ENCODE peak calls at places on chromosomes 3 and 15, in eight cellular contexts. Q, C, J, U, E, V, N and T are unnamed samples.

GRCh38 chr3:48475188-48475587 is 28.7 kb downstream of the ATRIP start:
- DNase-seq in J (no peak), E (no peak), U (no peak), Q (no peak), N (no peak), C (no peak), V (no peak), T (no peak)

GRCh38 chr15:69497634-69498033 is 45.0 kb downstream of the RPLP1 start:
- DNase-seq in V (no peak), Q (no peak), C (no peak), N (no peak), U (no peak), E (no peak), J (no peak), T (no peak)

GRCh38 chr3:115146418-115147328 is at the start of gene ZBTB20:
- DNase-seq in Q (peak; percentile 79), N (peak; percentile 79), U (no peak), E (peak; percentile 88), V (peak; percentile 66), J (peak; percentile 77), C (peak; percentile 87), T (peak; percentile 35)

GRCh38 chr3:8992199-8992598 is 28.9 kb upstream of the RAD18 start:
- DNase-seq in Q (no peak), C (no peak), V (no peak), E (no peak), N (no peak), J (no peak), U (no peak), T (no peak)

GRCh38 chr3:25448750-25449684 is 21.0 kb downstream of the RARB start:
- DNase-seq in C (no peak), N (peak; percentile 65), Q (peak; percentile 71), U (no peak), E (peak; percentile 93), V (no peak), J (peak; percentile 43), T (no peak)

GRCh38 chr15:52117549-52117948 is 5.0 kb upstream of the BCL2L10 start:
- DNase-seq in E (no peak), V (no peak), U (no peak), Q (no peak), N (no peak), J (no peak), C (no peak), T (no peak)

GRCh38 chr3:13622356-13622755 is 73.4 kb downstream of the FBLN2 start:
- DNase-seq in C (no peak), U (no peak), J (no peak), V (no peak), E (no peak), N (no peak), Q (no peak), T (no peak)

GRCh38 chr3:127458698-127459097 is 131.8 kb downstream of the TPRA1 start:
- DNase-seq in U (no peak), C (no peak), N (no peak), J (no peak), Q (no peak), E (no peak), V (peak; percentile 90), T (peak; percentile 82)

GRCh38 chr15:70535071-70535954 is 228.0 kb downstream of the UACA start:
- DNase-seq in U (no peak), J (no peak), E (no peak), C (no peak), Q (no peak), N (no peak), V (no peak), T (no peak)

GRCh38 chr3:1183320-1184048 is 90.7 kb downstream of the CNTN6 start:
- DNase-seq in U (no peak), N (peak; percentile 98), V (no peak), Q (peak; percentile 77), C (no peak), E (peak; percentile 77), J (peak; percentile 50), T (no peak)

GRCh38 chr3:171895890-171896289 is 52.7 kb downstream of the TMEM212 start:
- DNase-seq in C (no peak), N (no peak), Q (no peak), J (no peak), E (no peak), V (no peak), U (no peak), T (no peak)

GRCh38 chr3:16595778-16596177 is 9.4 kb downstream of the DAZL start:
- DNase-seq in C (no peak), E (peak; percentile 2), J (no peak), Q (no peak), V (no peak), U (no peak), N (peak; percentile 30), T (no peak)

GRCh38 chr3:42117175-42118008 is 26.2 kb downstream of the TRAK1 start:
- DNase-seq in C (no peak), Q (peak; percentile 73), N (peak; percentile 67), V (peak; percentile 44), E (peak; percentile 85), J (peak; percentile 75), U (no peak), T (no peak)

GRCh38 chr3:118813472-118813871 is 221.2 kb downstream of the IGSF11 start:
- DNase-seq in U (no peak), V (no peak), E (no peak), J (no peak), C (no peak), N (no peak), Q (no peak), T (no peak)

GRCh38 chr3:149883134-149883533 is 70.1 kb downstream of the RNF13 start:
- DNase-seq in J (no peak), U (no peak), N (no peak), C (no peak), Q (no peak), V (no peak), E (no peak), T (no peak)

GRCh38 chr15:90234519-90234988 is 545 bp downstream of the GDPGP1 start:
- DNase-seq in J (peak; percentile 12), C (no peak), E (no peak), N (peak; percentile 17), U (no peak), Q (no peak), V (no peak), T (no peak)

GRCh38 chr3:30203301-30203700 is 403.1 kb upstream of the TGFBR2 start:
- DNase-seq in J (peak; percentile 76), U (no peak), E (peak; percentile 49), V (no peak), N (peak; percentile 58), Q (peak; percentile 46), C (no peak), T (no peak)

GRCh38 chr15:70427531-70428120 is 329.9 kb upstream of the TLE3 start:
- DNase-seq in E (no peak), N (no peak), V (no peak), J (no peak), C (no peak), Q (no peak), U (no peak), T (no peak)

GRCh38 chr3:3085782-3086181 is 24.4 kb downstream of the IL5RA start:
- DNase-seq in V (no peak), J (no peak), U (no peak), Q (no peak), N (no peak), E (no peak), C (no peak), T (no peak)

GRCh38 chr3:152556731-152557254 is 278.1 kb upstream of the P2RY1 start:
- DNase-seq in J (peak; percentile 36), E (peak; percentile 56), Q (peak; percentile 30), V (no peak), C (no peak), U (no peak), N (peak; percentile 82), T (no peak)
- TF ChIP-seq CTCF in J (no peak), E (no peak), Q (no peak), V (no peak), C (no peak), U (no peak), N (no peak), T (no peak)

GRCh38 chr3:37536033-37536432 is 325.6 kb upstream of the CTDSPL start:
- DNase-seq in J (no peak), Q (no peak), V (no peak), C (no peak), U (no peak), N (no peak), E (no peak), T (no peak)
- TF ChIP-seq CTCF in J (no peak), Q (no peak), V (no peak), C (no peak), U (no peak), N (no peak), E (no peak), T (no peak)

DNA sequence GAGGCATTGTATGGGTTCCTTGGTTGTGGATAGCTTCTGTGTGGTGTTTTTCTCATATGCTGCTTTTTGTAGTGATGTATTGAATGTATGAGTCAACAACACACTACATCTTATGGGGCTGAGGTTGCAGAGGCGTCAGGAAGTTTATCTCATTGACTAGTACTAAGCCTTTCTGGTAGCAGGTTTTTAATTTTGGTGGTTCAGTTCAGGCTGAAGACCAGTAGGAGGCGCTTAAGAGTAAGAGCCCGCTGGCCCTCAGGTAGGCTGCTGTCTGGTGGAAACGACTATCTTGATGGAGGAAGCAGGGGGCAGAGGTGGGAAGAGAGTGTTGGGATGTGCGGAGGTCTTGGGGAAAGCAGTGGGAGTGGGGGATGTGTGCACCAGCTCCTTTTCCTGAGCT is 62.4 kb downstream of the RTP4 start:
- DNase-seq in E (no peak), V (no peak), J (no peak), Q (no peak), N (no peak), C (no peak), U (no peak), T (no peak)
- TF ChIP-seq CTCF in E (peak; percentile 12), V (no peak), J (no peak), Q (peak; percentile 20), N (peak; percentile 23), C (no peak), U (no peak), T (no peak)

DNA sequence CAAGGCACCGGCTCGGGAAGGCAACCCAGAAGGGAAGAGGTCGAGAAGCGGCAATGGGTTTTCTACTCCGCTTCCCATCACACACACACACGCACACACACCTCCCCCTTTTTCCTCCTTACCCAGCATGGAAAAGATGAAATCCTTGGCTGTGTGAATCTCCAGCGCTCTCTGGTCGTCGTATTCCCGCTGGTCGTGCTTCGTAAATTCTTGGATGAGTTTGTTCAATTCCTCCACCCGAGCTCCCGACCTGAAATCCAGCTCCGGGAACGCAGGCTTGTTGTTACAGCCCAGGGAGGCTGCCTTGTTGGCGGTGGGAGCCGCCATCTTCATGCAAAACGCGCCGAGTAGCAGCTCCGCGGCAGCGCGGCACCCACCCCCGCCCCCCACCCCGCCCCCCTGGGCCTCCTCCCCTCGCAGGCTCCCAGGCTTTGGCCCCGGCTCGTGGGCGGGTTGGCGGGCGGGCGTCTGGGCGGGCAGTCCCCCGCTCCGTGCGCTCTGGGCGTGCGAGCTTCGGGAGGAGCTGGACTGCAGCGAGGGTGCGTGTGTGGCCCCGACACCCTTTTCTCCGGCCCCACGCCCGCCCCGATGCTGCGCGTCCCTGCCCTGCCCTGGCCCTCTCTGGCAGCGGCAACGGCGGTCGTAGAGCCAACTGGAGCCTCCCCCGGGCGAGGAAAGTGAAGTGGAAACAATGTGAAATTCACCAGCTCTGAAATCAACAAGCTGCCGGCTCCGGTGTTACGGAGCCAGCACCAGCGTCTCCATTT is at the start of gene MB21D2:
- DNase-seq in C (peak; percentile 48), V (peak; percentile 73), Q (peak; percentile 86), E (peak; percentile 90), U (no peak), N (peak; percentile 70), J (peak; percentile 80), T (peak; percentile 65)
- TF ChIP-seq CTCF in C (no peak), V (no peak), Q (no peak), E (no peak), U (no peak), N (no peak), J (no peak), T (no peak)